ENCODE peak calls at places on chromosomes 4 and X, in ten cellular contexts. D, O, B, I, N, M, Q, J, S and E are unnamed samples.

GRCh38 chr4:86338521-86338920 is 21.3 kb downstream of the MAPK10 start:
- DNase-seq in I (no peak), D (no peak), B (no peak), S (no peak), Q (no peak), M (no peak), O (no peak), J (no peak), N (no peak), E (no peak)

GRCh38 chr4:1285790-1286553 is 3.7 kb upstream of the MAEA start:
- DNase-seq in N (no peak), Q (no peak), D (no peak), B (no peak), O (no peak), S (no peak), J (no peak), M (no peak), I (peak), E (no peak)

GRCh38 chrX:75303795-75304194 is 29.9 kb downstream of the UPRT start:
- DNase-seq in O (no peak), Q (no peak), N (no peak), I (no peak), S (no peak), J (no peak), B (no peak), M (no peak), D (no peak), E (no peak)

GRCh38 chr4:72689929-72690328 is 120.9 kb upstream of the ADAMTS3 start:
- DNase-seq in Q (no peak), N (no peak), J (no peak), O (no peak), D (no peak), S (no peak), I (no peak), B (no peak), M (no peak), E (no peak)

GRCh38 chrX:120999413-120999812 is 13.9 kb upstream of the CT47A1 start:
- DNase-seq in S (no peak), D (no peak), J (no peak), Q (no peak), N (no peak), O (no peak), I (no peak), M (no peak), B (no peak), E (no peak)

GRCh38 chr4:8517946-8518345 is 62.2 kb upstream of the GPR78 start:
- DNase-seq in I (no peak), B (no peak), M (no peak), O (no peak), S (no peak), J (no peak), Q (no peak), D (no peak), N (no peak), E (no peak)

GRCh38 chr4:38612996-38613395 is 51.0 kb upstream of the KLF3 start:
- DNase-seq in O (no peak), M (peak), D (peak), J (no peak), I (no peak), B (no peak), Q (no peak), S (no peak), N (no peak), E (no peak)

GRCh38 chrX:136477026-136477425 is 10.7 kb upstream of the BRS3 start:
- DNase-seq in D (no peak), M (no peak), N (no peak), I (no peak), S (no peak), Q (no peak), O (no peak), J (no peak), B (no peak), E (no peak)

GRCh38 chr4:94728056-94728766 is 29.5 kb upstream of the BMPR1B start:
- DNase-seq in S (no peak), B (no peak), J (no peak), Q (no peak), O (no peak), D (no peak), I (no peak), M (no peak), N (no peak), E (no peak)

GRCh38 chrX:49183701-49184281 is 2.4 kb downstream of the PRICKLE3 start:
- DNase-seq in O (no peak), Q (no peak), N (peak), I (no peak), M (no peak), J (no peak), D (no peak), B (no peak), S (no peak), E (no peak)

GRCh38 chrX:41468647-41469323 is 21.6 kb downstream of the NYX start:
- DNase-seq in I (no peak), J (no peak), Q (no peak), S (no peak), O (no peak), N (peak), B (no peak), D (peak), M (no peak), E (no peak)

GRCh38 chr4:162891788-162892707 is 274.6 kb downstream of the NAF1 start:
- DNase-seq in I (peak), S (no peak), N (no peak), J (no peak), Q (peak), D (peak), M (no peak), O (no peak), B (no peak), E (no peak)

GRCh38 chrX:57289089-57289488 is 2.6 kb downstream of the FAAH2 start:
- DNase-seq in Q (no peak), M (no peak), O (no peak), J (no peak), N (no peak), S (no peak), B (no peak), I (no peak), D (peak), E (no peak)

GRCh38 chrX:24566233-24566632 is 80.9 kb downstream of the PCYT1B start:
- DNase-seq in I (no peak), J (no peak), O (no peak), D (no peak), B (no peak), N (no peak), S (no peak), M (no peak), Q (no peak), E (no peak)

GRCh38 chr4:88244821-88245579 is 39.4 kb downstream of the PPM1K start:
- DNase-seq in B (no peak), O (no peak), S (no peak), N (no peak), I (peak), Q (no peak), J (peak), M (no peak), D (no peak), E (no peak)

GRCh38 chr4:143396695-143397094 is 60.0 kb downstream of the GAB1 start:
- DNase-seq in Q (no peak), D (no peak), N (no peak), J (no peak), O (no peak), B (no peak), M (no peak), I (no peak), S (no peak), E (no peak)

GRCh38 chr4:14529653-14530052 is 472.6 kb upstream of the CPEB2 start:
- DNase-seq in N (no peak), M (no peak), B (no peak), S (no peak), I (no peak), Q (no peak), D (peak), O (no peak), J (no peak), E (no peak)

GRCh38 chrX:136227948-136228584 is 23.1 kb downstream of the MAP7D3 start:
- DNase-seq in D (peak), Q (no peak), S (no peak), J (no peak), I (no peak), B (no peak), N (no peak), M (no peak), O (no peak), E (no peak)

GRCh38 chr4:182521006-182521405 is 277.8 kb downstream of the TENM3 start:
- DNase-seq in Q (no peak), B (no peak), I (no peak), D (no peak), N (no peak), J (no peak), S (no peak), M (no peak), O (no peak), E (no peak)

GRCh38 chrX:28920554-28920953 is 333.3 kb downstream of the IL1RAPL1 start:
- DNase-seq in B (no peak), O (no peak), I (no peak), D (no peak), S (no peak), M (peak), N (no peak), Q (no peak), J (no peak), E (no peak)

GRCh38 chrX:7574325-7574724 is 268.6 kb upstream of the VCX start:
- DNase-seq in D (peak), J (no peak), Q (no peak), N (no peak), M (no peak), I (peak), S (no peak), B (no peak), O (no peak), E (no peak)

GRCh38 chr4:114386637-114387233 is 211.9 kb upstream of the UGT8 start:
- DNase-seq in B (peak), M (no peak), Q (peak), D (peak), J (no peak), N (no peak), O (no peak), S (no peak), I (peak), E (no peak)